ENCODE peak calls at places on chromosomes 2 and 18, in eight cellular contexts. S is AG10803, R is IMR-90, U is T follicular helper cell, G is iris pigment epithelial cell, J is ELR, D is HEK293T, Y is G401. H is an unnamed sample.

GRCh38 chr18:30889582-30890301 is 152.8 kb downstream of the DSC3 start:
- DNase-seq in S (no peak), R (no peak), U (no peak), G (peak; percentile 14), J (peak; percentile 69), D (peak; percentile 53), Y (peak; percentile 18), H (peak; percentile 39)

GRCh38 chr2:241153616-241154015 is 3.3 kb downstream of the PPP1R7 start:
- DNase-seq in S (no peak), R (peak; percentile 54), U (no peak), G (peak; percentile 45), J (peak; percentile 77), D (no peak), Y (no peak), H (no peak)

GRCh38 chr2:186551323-186552050 is 38.4 kb upstream of the ITGAV start:
- DNase-seq in S (peak; percentile 66), R (no peak), U (no peak), G (peak; percentile 52), J (no peak), D (no peak), Y (no peak), H (no peak)

GRCh38 chr18:62919109-62919838 is 203.9 kb downstream of the PHLPP1 start:
- DNase-seq in S (no peak), R (peak; percentile 22), U (no peak), G (peak; percentile 64), J (no peak), D (no peak), Y (no peak), H (no peak)

GRCh38 chr2:198296665-198297308 is 492.4 kb downstream of the PLCL1 start:
- DNase-seq in S (peak; percentile 34), R (peak; percentile 40), U (peak; percentile 34), G (peak; percentile 27), J (peak; percentile 57), D (peak; percentile 67), Y (peak; percentile 71), H (peak; percentile 82)

GRCh38 chr2:71283131-71283530 is 48.5 kb upstream of the ZNF638 start:
- DNase-seq in S (no peak), R (no peak), U (no peak), G (no peak), J (no peak), D (no peak), Y (no peak), H (no peak)

GRCh38 chr18:11741505-11742145 is 52.6 kb downstream of the GNAL start:
- DNase-seq in S (no peak), R (no peak), U (no peak), G (peak; percentile 7), J (peak; percentile 32), D (peak; percentile 34), Y (no peak), H (no peak)

GRCh38 chr2:224885836-224886547 is 156.3 kb downstream of the DOCK10 start:
- DNase-seq in S (peak; percentile 86), R (peak; percentile 93), U (no peak), G (peak; percentile 95), J (peak; percentile 91), D (no peak), Y (no peak), H (no peak)

GRCh38 chr2:216700778-216701177 is 5.4 kb upstream of the IGFBP5 start:
- DNase-seq in S (no peak), R (no peak), U (no peak), G (no peak), J (no peak), D (no peak), Y (no peak), H (no peak)

GRCh38 chr18:45664824-45665763 is 49.8 kb downstream of the SLC14A2 start:
- DNase-seq in S (peak; percentile 50), R (peak; percentile 68), U (peak; percentile 44), G (peak; percentile 56), J (peak; percentile 75), D (peak; percentile 67), Y (peak; percentile 71), H (peak; percentile 48)

GRCh38 chr2:202541137-202541536 is 93.6 kb upstream of the FAM117B start:
- DNase-seq in S (no peak), R (no peak), U (no peak), G (no peak), J (no peak), D (no peak), Y (peak; percentile 11), H (no peak)

GRCh38 chr2:170467568-170468422 is 247.3 kb upstream of the SP5 start:
- DNase-seq in S (no peak), R (no peak), U (no peak), G (no peak), J (no peak), D (no peak), Y (no peak), H (no peak)

GRCh38 chr2:170714156-170715061 is 728 bp upstream of the SP5 start:
- DNase-seq in S (no peak), R (no peak), U (no peak), G (no peak), J (no peak), D (peak; percentile 45), Y (no peak), H (no peak)

GRCh38 chr2:71933467-71934319 is 214.0 kb downstream of the CYP26B1 start:
- DNase-seq in S (peak; percentile 88), R (no peak), U (no peak), G (peak; percentile 39), J (peak; percentile 31), D (peak; percentile 15), Y (peak; percentile 46), H (no peak)

GRCh38 chr2:45024600-45025291 is 15.5 kb upstream of the SIX2 start:
- DNase-seq in S (peak; percentile 90), R (peak; percentile 53), U (no peak), G (peak; percentile 80), J (peak; percentile 95), D (no peak), Y (no peak), H (peak; percentile 50)

GRCh38 chr2:240466579-240467148 is 31.2 kb downstream of the GPC1 start:
- DNase-seq in S (no peak), R (no peak), U (no peak), G (no peak), J (no peak), D (no peak), Y (no peak), H (no peak)

H was measured in NT2/D1.